ENCODE peak calls at places on chromosome 11, in six cellular contexts. P, K, U, A, S and L are unnamed samples.
A peak's percentile ranks its signal among the peaks of the same experiment; 100 is the strongest.

GRCh38 chr11:128500488-128500887 is 86.9 kb downstream of the ETS1 start:
- DNase-seq in P (no peak), K (no peak), U (no peak), A (no peak), S (no peak), L (no peak)

GRCh38 chr11:64724863-64725535 is 2.0 kb upstream of the NRXN2 start:
- DNase-seq in P (no peak), K (no peak), U (no peak), A (peak; percentile 56), S (no peak), L (no peak)

GRCh38 chr11:43908683-43909082 is 28.1 kb downstream of the ALKBH3 start:
- DNase-seq in P (no peak), K (no peak), U (no peak), A (no peak), S (no peak), L (no peak)

GRCh38 chr11:93271596-93271995 is 58.9 kb upstream of the DEUP1 start:
- DNase-seq in P (no peak), K (no peak), U (no peak), A (no peak), S (no peak), L (no peak)

GRCh38 chr11:613369-613968 is 2.3 kb downstream of the IRF7 start:
- DNase-seq in P (peak; percentile 89), K (peak; percentile 59), U (peak; percentile 88), A (no peak), S (no peak), L (no peak)

GRCh38 chr11:96257972-96258951 is 84.7 kb downstream of the MAML2 start:
- DNase-seq in P (no peak), K (no peak), U (no peak), A (no peak), S (no peak), L (no peak)

GRCh38 chr11:87265132-87265531 is 227.4 kb downstream of the TMEM135 start:
- DNase-seq in P (no peak), K (no peak), U (no peak), A (no peak), S (no peak), L (no peak)

GRCh38 chr11:34274712-34275398 is 83.0 kb downstream of the ABTB2 start:
- DNase-seq in P (no peak), K (peak; percentile 92), U (peak; percentile 56), A (no peak), S (no peak), L (no peak)

GRCh38 chr11:118046964-118047700 is 29.7 kb upstream of the TMPRSS4 start:
- DNase-seq in P (no peak), K (no peak), U (no peak), A (no peak), S (no peak), L (no peak)

GRCh38 chr11:78940500-78941225 is 366.0 kb upstream of the NARS2 start:
- DNase-seq in P (no peak), K (no peak), U (no peak), A (peak; percentile 10), S (no peak), L (no peak)

GRCh38 chr11:114586797-114587196 is 8.8 kb downstream of the NXPE4 start:
- DNase-seq in P (no peak), K (no peak), U (no peak), A (no peak), S (no peak), L (no peak)

GRCh38 chr11:57321388-57321995 is 3.3 kb downstream of the TNKS1BP1 start:
- DNase-seq in P (peak; percentile 57), K (no peak), U (no peak), A (no peak), S (no peak), L (no peak)

GRCh38 chr11:65539401-65540289 is 14.8 kb downstream of the SCYL1 start:
- DNase-seq in P (peak; percentile 44), K (peak; percentile 62), U (peak; percentile 88), A (no peak), S (no peak), L (no peak)

GRCh38 chr11:3134651-3135490 is 30.2 kb downstream of the OSBPL5 start:
- DNase-seq in P (no peak), K (no peak), U (no peak), A (no peak), S (no peak), L (no peak)

GRCh38 chr11:44823006-44823405 is 96.2 kb downstream of the TSPAN18 start:
- DNase-seq in P (peak; percentile 57), K (no peak), U (no peak), A (no peak), S (no peak), L (no peak)

GRCh38 chr11:32434387-32435151 is 770 bp downstream of the WT1 start:
- DNase-seq in P (peak; percentile 76), K (no peak), U (peak; percentile 26), A (peak; percentile 5), S (no peak), L (no peak)

GRCh38 chr11:32433249-32434115 is 1.9 kb downstream of the WT1 start:
- DNase-seq in P (peak; percentile 43), K (no peak), U (no peak), A (no peak), S (no peak), L (no peak)

GRCh38 chr11:32434116-32434386 is 1.3 kb downstream of the WT1 start:
- DNase-seq in P (no peak), K (no peak), U (no peak), A (no peak), S (no peak), L (no peak)

GRCh38 chr11:32431657-32432056 is 3.7 kb downstream of the WT1 start:
- DNase-seq in P (no peak), K (no peak), U (no peak), A (no peak), S (no peak), L (no peak)

DNA sequence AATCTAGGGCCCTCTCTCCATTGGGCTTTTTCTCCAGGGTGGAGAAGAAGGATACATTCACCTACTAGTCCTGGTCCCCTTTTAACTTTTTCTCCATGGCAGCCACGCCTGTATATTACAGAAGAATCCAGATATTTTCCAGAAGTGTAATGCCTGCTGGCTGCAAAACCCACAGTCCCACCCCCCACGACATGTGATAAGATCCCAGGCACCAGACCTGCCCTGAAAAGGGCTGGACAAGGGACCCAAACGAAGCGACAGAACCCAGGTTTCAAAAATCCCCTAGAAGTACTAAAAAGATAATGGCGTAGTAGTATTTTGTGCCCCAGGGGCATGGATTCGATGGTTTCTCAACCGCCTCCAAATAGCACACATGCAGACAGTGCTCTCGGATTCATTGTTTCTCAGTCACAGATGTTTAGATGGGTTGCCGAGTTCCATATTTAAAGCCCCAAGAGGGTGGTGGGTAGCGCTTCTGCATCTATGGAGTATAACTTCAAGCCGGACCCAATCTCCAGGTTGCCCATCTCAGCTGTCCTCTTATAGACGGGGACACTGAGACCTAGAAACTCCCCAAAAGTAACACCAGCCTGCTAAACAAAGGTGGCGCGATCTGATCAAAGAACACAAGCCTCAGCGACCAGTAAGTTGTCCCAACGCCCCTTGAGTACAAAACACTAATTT is 2.6 kb downstream of the WT1 start:
- DNase-seq in P (peak; percentile 36), K (no peak), U (no peak), A (no peak), S (no peak), L (no peak)
- H3K4me3 ChIP-seq in P (peak overlapping the region; percentile 76), K (no peak overlapping the region), U (no peak overlapping the region), A (no peak overlapping the region), S (no peak overlapping the region), L (peak overlapping the region; percentile 50)

GRCh38 chr11:71139516-71140205 is 112.7 kb downstream of the SHANK2 start:
- DNase-seq in P (no peak), K (no peak), U (no peak), A (peak; percentile 9), S (no peak), L (no peak)
- TF ChIP-seq REST in P (no peak), K (no peak), U (no peak), A (no peak), S (no peak), L (no peak)

DNA sequence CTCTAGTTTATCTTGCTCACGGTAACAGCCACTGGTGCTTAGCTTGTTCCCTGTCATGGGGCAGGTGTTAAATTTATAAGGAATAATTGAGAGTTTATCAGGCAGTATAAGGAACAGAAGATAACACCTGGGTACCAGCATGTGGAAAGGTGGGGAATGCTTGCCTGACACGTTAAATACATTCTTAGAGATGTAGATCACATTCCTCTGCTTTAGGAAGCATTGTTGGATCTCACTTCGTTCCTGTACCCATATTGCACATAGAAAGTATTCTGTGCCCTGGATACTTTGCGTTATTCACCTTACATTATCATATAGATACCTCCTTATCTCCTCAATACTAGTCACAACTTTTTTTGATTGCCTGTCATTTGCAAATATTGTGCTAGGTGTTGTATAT is 114.7 kb downstream of the UVRAG start:
- DNase-seq in P (no peak), K (no peak), U (no peak), A (no peak), S (no peak), L (no peak)
- TF ChIP-seq SIN3A in P (no peak), K (no peak), U (no peak), A (no peak), S (no peak), L (no peak)

DNA sequence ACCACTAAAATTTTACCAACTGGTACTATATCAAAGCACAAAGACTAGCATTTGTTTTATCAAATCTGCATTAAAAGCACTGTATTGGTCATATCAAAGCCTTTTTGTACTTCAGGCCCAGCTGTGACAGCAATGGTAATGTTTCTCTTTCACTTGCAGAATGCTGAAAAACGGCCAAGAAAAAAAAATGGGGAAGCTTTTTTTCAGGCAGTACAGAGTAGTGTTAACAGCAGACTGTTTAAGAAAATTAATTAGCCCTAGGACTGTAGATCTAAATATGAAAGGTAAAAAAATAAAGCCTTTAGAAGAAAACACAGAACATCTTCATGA is 33.3 kb downstream of the DENND5A start:
- DNase-seq in P (no peak), K (no peak), U (no peak), A (no peak), S (no peak), L (no peak)
- H3K4me3 ChIP-seq in P (no peak overlapping the region), K (no peak overlapping the region), U (no peak overlapping the region), A (no peak overlapping the region), S (peak overlapping the region; percentile 20), L (no peak overlapping the region)

DNA sequence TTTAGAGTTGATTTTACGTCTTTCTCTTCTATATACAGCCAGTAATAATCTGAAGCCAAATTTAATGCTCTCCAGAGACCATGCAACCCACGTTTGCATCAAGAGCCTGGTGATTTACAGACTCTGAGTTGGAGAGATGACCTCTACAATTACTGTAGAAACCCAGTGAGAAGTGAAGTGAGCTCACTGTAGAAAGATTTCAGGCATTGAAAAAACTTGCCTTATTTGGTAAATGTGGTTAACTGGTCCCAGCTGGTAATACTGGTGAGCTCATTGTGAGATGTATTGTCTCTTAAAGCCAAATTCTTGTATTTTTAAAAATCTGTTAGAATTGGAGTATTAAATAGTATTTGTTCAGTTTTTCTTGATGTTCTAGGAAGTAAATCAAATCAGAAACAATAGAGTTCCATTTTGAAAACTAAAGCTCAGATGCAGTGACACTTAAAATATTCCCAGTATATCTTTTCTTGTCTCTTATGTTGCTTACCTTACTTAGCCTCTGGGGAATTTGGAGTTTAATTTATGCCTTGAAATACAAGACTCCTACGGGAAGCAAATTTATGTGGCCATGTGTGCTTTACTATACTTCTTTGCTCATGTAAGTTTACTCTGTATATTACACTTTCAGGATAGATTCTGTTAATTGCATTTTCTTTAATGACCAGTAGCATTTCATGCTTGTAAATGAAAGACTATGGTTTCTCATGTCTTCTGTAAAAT is 189.9 kb downstream of the ARHGAP42 start:
- DNase-seq in P (no peak), K (no peak), U (no peak), A (no peak), S (no peak), L (no peak)
- TF ChIP-seq REST in P (no peak), K (no peak), U (no peak), A (no peak), S (no peak), L (no peak)

GRCh38 chr11:63521896-63522295 is 14.7 kb upstream of the PLAAT4 start:
- DNase-seq in P (no peak), K (no peak), U (no peak), A (no peak), S (no peak), L (no peak)
- TF ChIP-seq SIN3A in P (no peak), K (no peak), U (no peak), A (no peak), S (no peak), L (no peak)

GRCh38 chr11:69637601-69637955 is 3.4 kb upstream of the CCND1 start:
- DNase-seq in P (no peak), K (no peak), U (no peak), A (no peak), S (no peak), L (no peak)
- H3K4me3 ChIP-seq in P (no peak overlapping the region), K (peak overlapping the region; percentile 96), U (no peak overlapping the region), A (no peak overlapping the region), S (no peak overlapping the region), L (no peak overlapping the region)